ENCODE peak calls at places on chromosomes 3 and 15, in nine cellular contexts. P is H54, T is A549, D is heart left ventricle, U is tibial nerve, C is HCT116, O is breast epithelium, X is ovary, Q is suprapubic skin. Y is an unnamed sample.

GRCh38 chr3:108088697-108089096 is 2.1 kb downstream of the CD47 start:
- DNase-seq in P (no peak), T (no peak), D (no peak), U (no peak), C (no peak), O (no peak), X (no peak), Q (no peak), Y (no peak)

GRCh38 chr15:23422099-23422945 is 24.7 kb downstream of the GOLGA6L2 start:
- DNase-seq in P (no peak), T (no peak), D (no peak), U (no peak), C (no peak), O (peak; percentile 15), X (no peak), Q (no peak), Y (no peak)

GRCh38 chr3:46675426-46675825 is 18.1 kb downstream of the ALS2CL start:
- DNase-seq in P (no peak), T (no peak), D (peak; percentile 17), U (no peak), C (no peak), O (no peak), X (no peak), Q (no peak), Y (peak; percentile 34)

GRCh38 chr3:56855856-56856538 is 54.2 kb upstream of the ARHGEF3 start:
- DNase-seq in P (no peak), T (no peak), D (no peak), U (no peak), C (no peak), O (no peak), X (no peak), Q (no peak), Y (no peak)

GRCh38 chr15:40266828-40267304 is 16.0 kb downstream of the ANKRD63 start:
- DNase-seq in P (peak; percentile 96), T (peak; percentile 85), D (no peak), U (no peak), C (peak; percentile 71), O (no peak), X (peak; percentile 69), Q (no peak), Y (no peak)

GRCh38 chr3:157585386-157585785 is 82.2 kb upstream of the VEPH1 start:
- DNase-seq in P (no peak), T (no peak), D (no peak), U (no peak), C (no peak), O (no peak), X (no peak), Q (no peak), Y (no peak)

GRCh38 chr15:78726870-78727551 is 84.3 kb downstream of the ADAMTS7 start:
- DNase-seq in P (no peak), T (peak; percentile 44), D (no peak), U (no peak), C (peak; percentile 70), O (no peak), X (no peak), Q (no peak), Y (no peak)

GRCh38 chr15:81284256-81285031 is 39.5 kb downstream of the STARD5 start:
- DNase-seq in P (no peak), T (no peak), D (no peak), U (no peak), C (no peak), O (no peak), X (no peak), Q (no peak), Y (no peak)

DNA sequence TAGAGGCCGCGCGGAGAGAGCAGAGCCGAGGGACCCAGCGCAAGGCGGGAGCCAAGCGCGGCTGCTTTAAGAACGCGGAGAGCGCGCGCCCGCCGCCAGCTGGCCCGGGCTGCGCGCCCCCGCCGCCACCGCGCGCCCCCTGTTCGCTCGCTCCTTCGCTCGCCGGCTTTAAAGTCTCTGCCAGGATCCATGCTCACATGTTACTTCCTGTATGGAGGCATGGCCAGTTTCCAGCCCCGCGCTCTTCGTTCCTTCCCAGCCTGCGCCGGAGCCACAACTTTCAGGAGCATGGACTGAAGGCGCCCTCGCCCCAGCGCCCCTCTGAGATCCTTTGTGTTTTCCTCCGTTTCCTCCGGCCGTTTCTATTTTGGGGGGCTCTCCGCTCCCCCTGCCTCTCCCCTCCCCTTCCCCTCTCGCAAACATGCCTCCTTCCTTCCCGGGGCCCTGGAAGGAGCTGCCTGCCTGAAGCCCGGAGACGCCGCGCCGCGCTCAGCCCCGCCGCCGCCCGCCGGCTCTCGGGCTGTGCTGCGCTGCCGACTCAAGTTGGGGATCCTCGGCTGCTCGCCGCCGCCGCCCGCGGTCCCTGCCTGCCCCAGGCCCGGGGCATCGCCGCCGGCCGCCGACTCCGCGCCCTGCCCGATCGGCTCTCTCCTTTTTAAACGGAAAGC is at the start of gene PTPRG:
- DNase-seq in P (peak; percentile 76), T (peak; percentile 68), D (peak; percentile 91), U (peak; percentile 84), C (peak; percentile 69), O (peak; percentile 84), X (peak; percentile 93), Q (peak; percentile 92), Y (peak; percentile 79)
- TF ChIP-seq POLR2A in P (peak; percentile 73), T (no peak), D (peak; percentile 77), U (peak; percentile 69), C (peak; percentile 82), O (no peak), X (peak; percentile 61), Q (peak; percentile 58), Y (no peak)

GRCh38 chr3:23919628-23920027 is 2.7 kb downstream of the RPL15 start:
- DNase-seq in P (no peak), T (no peak), D (no peak), U (no peak), C (no peak), O (no peak), X (no peak), Q (no peak), Y (no peak)

GRCh38 chr3:23923786-23924185 is 6.9 kb downstream of the RPL15 start:
- DNase-seq in P (no peak), T (no peak), D (no peak), U (no peak), C (no peak), O (no peak), X (no peak), Q (no peak), Y (no peak)

GRCh38 chr3:23920151-23920655 is 3.3 kb downstream of the RPL15 start:
- DNase-seq in P (no peak), T (no peak), D (no peak), U (no peak), C (no peak), O (no peak), X (no peak), Q (no peak), Y (no peak)

GRCh38 chr3:23916886-23917815 is at the start of the genes NKIRAS1 and RPL15:
- DNase-seq in P (peak; percentile 89), T (peak; percentile 94), D (peak; percentile 99), U (peak; percentile 92), C (peak; percentile 91), O (peak; percentile 96), X (peak; percentile 98), Q (peak; percentile 99), Y (peak; percentile 99)

GRCh38 chr3:23921052-23921511 is 4.2 kb downstream of the RPL15 start:
- DNase-seq in P (no peak), T (peak; percentile 21), D (no peak), U (no peak), C (no peak), O (no peak), X (no peak), Q (no peak), Y (no peak)
- TF ChIP-seq POLR2A in P (no peak), T (no peak), D (no peak), U (no peak), C (no peak), O (no peak), X (no peak), Q (no peak), Y (no peak)

GRCh38 chr15:80071652-80072051 is 12.2 kb downstream of the ZFAND6 start:
- DNase-seq in P (no peak), T (no peak), D (no peak), U (no peak), C (no peak), O (no peak), X (no peak), Q (no peak), Y (no peak)

GRCh38 chr15:80068578-80068977 is 9.1 kb downstream of the ZFAND6 start:
- DNase-seq in P (no peak), T (no peak), D (no peak), U (no peak), C (no peak), O (no peak), X (no peak), Q (no peak), Y (no peak)

GRCh38 chr15:80070840-80071239 is 11.4 kb downstream of the ZFAND6 start:
- DNase-seq in P (no peak), T (no peak), D (no peak), U (no peak), C (no peak), O (no peak), X (no peak), Q (no peak), Y (no peak)

GRCh38 chr15:80073197-80073596 is 13.7 kb downstream of the ZFAND6 start:
- DNase-seq in P (no peak), T (no peak), D (no peak), U (no peak), C (no peak), O (no peak), X (no peak), Q (no peak), Y (no peak)

DNA sequence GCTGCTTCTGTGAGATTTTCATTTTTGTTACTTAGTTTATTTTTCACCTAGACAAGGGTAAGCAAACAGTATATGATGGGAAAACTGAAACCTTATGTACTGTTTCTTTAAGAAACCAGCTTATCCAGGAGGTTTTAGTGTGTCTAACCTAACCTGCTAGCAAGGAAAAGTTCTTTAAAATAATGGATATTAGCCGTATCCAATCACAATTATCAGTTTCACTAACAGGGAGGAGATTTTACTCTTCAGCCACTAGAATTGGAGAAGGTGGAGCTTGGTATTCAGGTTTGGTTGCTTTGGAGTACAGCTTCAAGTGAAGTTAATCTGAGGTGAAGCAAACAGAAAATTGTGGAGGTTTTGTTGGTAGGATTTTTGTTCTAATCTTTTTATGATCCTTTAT is 12.8 kb downstream of the ZFAND6 start:
- DNase-seq in P (no peak), T (peak; percentile 71), D (no peak), U (no peak), C (peak; percentile 87), O (no peak), X (no peak), Q (no peak), Y (no peak)
- TF ChIP-seq POLR2A in P (no peak), T (no peak), D (no peak), U (no peak), C (no peak), O (no peak), X (no peak), Q (no peak), Y (no peak)

GRCh38 chr3:13484861-13485590 is 4.9 kb downstream of the HDAC11 start:
- DNase-seq in P (peak; percentile 73), T (no peak), D (peak; percentile 91), U (peak; percentile 42), C (peak; percentile 52), O (peak; percentile 76), X (peak; percentile 63), Q (no peak), Y (peak; percentile 78)
- TF ChIP-seq POLR2A in P (no peak), T (no peak), D (no peak), U (no peak), C (no peak), O (no peak), X (no peak), Q (no peak), Y (no peak)

Y was measured in spleen.